ENCODE peak calls at places on chromosomes 5 and 9, in five cellular contexts. O is AG09309, R is D721Med, G is cardiac fibroblast, B is fibroblast of mammary gland. T is an unnamed sample.
A peak's percentile ranks its signal among the peaks of the same experiment; 100 is the strongest.

GRCh38 chr5:67337751-67338150 is 141.2 kb upstream of the CD180 start:
- DNase-seq in R (no peak), B (no peak), O (no peak), G (no peak), T (no peak)

GRCh38 chr9:21684831-21685362 is 117.5 kb upstream of the MTAP start:
- DNase-seq in O (no peak), B (peak; percentile 91), G (peak; percentile 62), R (no peak), T (no peak)

GRCh38 chr9:30574355-30575151 is 1809.9 kb upstream of the ACO1 start:
- DNase-seq in B (no peak), O (no peak), G (no peak), R (no peak), T (no peak)

GRCh38 chr9:128846680-128847030 is 17.1 kb upstream of the SPOUT1 start:
- DNase-seq in R (no peak), B (no peak), G (no peak), O (no peak), T (no peak)

GRCh38 chr9:127763918-127764384 is 14.5 kb downstream of the SH2D3C start:
- DNase-seq in G (peak; percentile 70), B (peak; percentile 23), O (no peak), R (no peak), T (no peak)

GRCh38 chr9:92424340-92424739 is at the start of gene OMD:
- DNase-seq in B (peak; percentile 19), R (no peak), O (peak; percentile 55), G (peak; percentile 37), T (no peak)

GRCh38 chr9:123059472-123060220 is 26.2 kb downstream of the GPR21 start:
- DNase-seq in O (no peak), B (no peak), G (no peak), R (no peak), T (no peak)

GRCh38 chr5:171984748-171985419 is 21.6 kb downstream of the FBXW11 start:
- DNase-seq in O (peak; percentile 63), R (no peak), G (peak; percentile 39), B (peak; percentile 93), T (no peak)

GRCh38 chr5:168916852-168917251 is 337.7 kb upstream of the PANK3 start:
- DNase-seq in B (peak; percentile 68), G (peak; percentile 25), R (no peak), O (peak; percentile 27), T (no peak)

GRCh38 chr9:26863074-26863473 is 29.5 kb downstream of the CAAP1 start:
- DNase-seq in R (no peak), G (peak; percentile 32), O (no peak), B (peak; percentile 29), T (no peak)
- TF ChIP-seq CTCF in R (peak; percentile 8), G (peak; percentile 38), O (peak; percentile 26), B (peak; percentile 49), T (peak; percentile 54)

GRCh38 chr5:92911851-92912250 is 669.2 kb downstream of the NR2F1-AS1 start:
- DNase-seq in R (no peak), B (no peak), G (no peak), O (no peak), T (no peak)

GRCh38 chr5:92907914-92908606 is 673.0 kb downstream of the NR2F1-AS1 start:
- DNase-seq in B (peak; percentile 77), O (peak; percentile 34), G (peak; percentile 72), R (no peak), T (no peak)

GRCh38 chr5:92908952-92909351 is 672.1 kb downstream of the NR2F1-AS1 start:
- DNase-seq in R (no peak), G (no peak), O (no peak), B (no peak), T (no peak)

GRCh38 chr5:92911293-92911692 is 669.7 kb downstream of the NR2F1-AS1 start:
- DNase-seq in B (no peak), G (no peak), O (no peak), R (no peak), T (no peak)

DNA sequence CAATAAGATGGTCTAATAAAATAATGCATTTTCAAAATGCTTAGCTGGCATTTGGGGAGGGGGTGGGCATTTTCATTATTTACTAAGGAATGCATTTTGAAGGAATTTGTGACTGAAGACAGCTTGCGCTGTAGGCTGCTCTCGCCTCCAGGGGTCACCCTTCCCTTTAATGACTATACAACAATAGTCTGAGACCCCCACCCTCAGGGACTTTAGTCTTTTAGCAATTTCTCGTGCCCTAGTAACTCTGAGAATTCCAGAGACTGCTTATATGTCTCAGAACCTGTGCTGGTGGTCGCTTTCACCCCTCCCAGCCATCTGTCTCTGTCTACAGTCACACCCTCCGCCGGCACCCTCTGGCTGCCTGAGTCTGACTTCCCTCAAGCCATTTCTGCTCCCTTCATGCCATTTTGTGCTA is 671.5 kb downstream of the NR2F1-AS1 start:
- DNase-seq in R (no peak), G (peak; percentile 33), O (no peak), B (no peak), T (no peak)
- TF ChIP-seq CTCF in R (peak; percentile 67), G (peak; percentile 53), O (peak; percentile 37), B (peak; percentile 57), T (peak; percentile 67)

GRCh38 chr5:177526191-177526590 is 9.4 kb upstream of the DDX41 start:
- DNase-seq in B (no peak), O (no peak), R (no peak), G (no peak), T (no peak)

GRCh38 chr5:177523711-177524538 is 7.2 kb upstream of the DDX41 start:
- DNase-seq in G (no peak), R (no peak), O (no peak), B (no peak), T (no peak)

GRCh38 chr5:177524539-177524900 is 7.8 kb upstream of the DDX41 start:
- DNase-seq in R (no peak), B (no peak), O (no peak), G (no peak), T (no peak)

GRCh38 chr5:177526791-177527190 is 10.0 kb upstream of the DDX41 start:
- DNase-seq in G (no peak), O (no peak), R (no peak), B (no peak), T (no peak)

GRCh38 chr5:177524941-177525655 is 8.3 kb upstream of the DDX41 start:
- DNase-seq in B (no peak), G (no peak), R (no peak), O (no peak), T (no peak)
- TF ChIP-seq CTCF in B (no peak), G (no peak), R (no peak), O (peak; percentile 6), T (no peak)

GRCh38 chr9:130110166-130110565 is 56.5 kb downstream of the GPR107 start:
- DNase-seq in R (no peak), O (no peak), B (no peak), G (no peak), T (no peak)
- TF ChIP-seq CTCF in R (peak; percentile 5), O (no peak), B (no peak), G (no peak), T (peak; percentile 28)

DNA sequence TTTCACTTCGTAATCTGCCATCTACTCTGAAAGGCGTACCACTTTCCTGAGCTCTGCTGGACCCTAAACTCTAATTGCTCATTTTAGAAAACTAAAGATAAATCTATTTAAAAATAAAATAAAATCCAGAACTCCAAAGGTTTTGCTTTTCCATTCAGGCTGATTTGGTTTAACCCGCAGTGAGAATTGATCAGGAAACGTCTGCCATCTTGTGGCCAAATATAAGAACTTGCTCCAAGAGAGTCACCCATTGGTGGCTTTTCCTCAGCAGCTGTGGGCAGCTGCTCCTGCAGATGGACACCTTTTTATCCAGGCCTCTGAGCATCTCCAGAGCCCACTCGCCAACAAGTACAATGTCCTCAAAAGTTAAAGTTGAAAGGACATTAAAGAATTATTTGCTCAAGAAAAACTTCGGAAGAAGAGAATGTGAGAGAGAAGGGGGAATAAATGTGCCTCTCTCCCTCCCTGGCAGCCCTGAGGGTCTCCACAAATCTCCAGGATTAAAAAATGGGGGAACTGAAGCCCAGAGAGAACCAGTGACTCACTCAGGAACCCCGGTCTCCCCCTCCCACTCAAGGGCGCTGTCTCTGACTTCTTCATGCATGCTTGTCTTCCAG is 4.1 kb downstream of the SAXO1 start:
- DNase-seq in B (peak; percentile 77), G (peak; percentile 82), R (peak; percentile 78), O (no peak), T (no peak)
- TF ChIP-seq CTCF in B (peak; percentile 64), G (peak; percentile 59), R (peak; percentile 74), O (peak; percentile 61), T (peak; percentile 79)

DNA sequence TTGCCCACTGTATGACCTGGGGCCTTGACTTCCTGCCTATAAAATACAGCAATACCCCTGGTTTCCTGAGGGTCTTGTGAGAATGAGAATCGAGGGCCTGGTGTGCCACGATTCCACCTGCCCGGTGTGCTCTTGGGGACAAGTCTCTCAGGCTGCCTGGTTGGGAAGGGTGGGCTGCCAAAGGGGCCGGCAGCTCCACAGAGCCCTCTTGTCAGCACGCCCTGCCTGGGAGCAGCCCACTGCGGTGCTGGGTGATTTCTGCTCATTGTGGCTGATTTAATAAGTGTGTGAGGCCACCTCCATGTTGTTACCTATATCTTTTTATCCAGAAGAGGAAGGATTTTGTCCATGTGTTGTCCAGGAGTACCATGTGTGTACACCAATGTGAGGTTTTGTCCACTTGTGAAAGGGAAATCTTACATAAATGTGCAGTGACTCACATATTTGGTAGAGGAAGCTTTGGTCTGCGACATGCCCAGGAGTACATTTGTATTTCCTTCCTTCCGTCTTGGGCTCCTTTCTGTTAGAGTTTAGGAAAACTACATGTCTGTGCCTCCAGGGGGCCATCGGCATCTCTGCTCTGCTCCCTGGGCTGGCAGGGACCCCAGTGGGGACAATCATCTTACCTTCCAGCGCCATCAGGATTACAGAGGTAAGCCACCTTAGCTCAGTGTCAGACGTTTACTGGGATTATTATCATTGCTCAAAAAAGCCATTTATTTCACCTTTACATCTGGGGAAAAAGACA is 108.6 kb downstream of the PHF2 start:
- DNase-seq in R (no peak), G (peak; percentile 16), B (no peak), O (no peak), T (peak; percentile 78)
- TF ChIP-seq CTCF in R (no peak), G (peak; percentile 41), B (peak; percentile 9), O (peak; percentile 13), T (no peak)

T was measured in osteocyte.